ENCODE peak calls at places on chromosomes 3 and 15, in four cellular contexts. P, H, G and D are unnamed samples.

GRCh38 chr3:38245930-38246329 is 19.7 kb upstream of the SLC22A13 start:
- DNase-seq in P (no peak), G (no peak), H (no peak), D (no peak)

GRCh38 chr3:89803711-89804110 is 696.3 kb downstream of the EPHA3 start:
- DNase-seq in H (no peak), G (no peak), P (no peak), D (no peak)

GRCh38 chr3:177294221-177294620 is 96.9 kb upstream of the TBL1XR1 start:
- DNase-seq in H (no peak), P (no peak), G (peak), D (no peak)

GRCh38 chr3:152084441-152084840 is 184.3 kb upstream of the MBNL1 start:
- DNase-seq in H (no peak), P (no peak), G (no peak), D (no peak)

GRCh38 chr3:4525555-4526238 is 32.5 kb downstream of the ITPR1 start:
- DNase-seq in H (no peak), P (no peak), G (no peak), D (no peak)

GRCh38 chr3:156605686-156606605 is 51.0 kb upstream of the SSR3 start:
- DNase-seq in P (no peak), G (peak), H (no peak), D (no peak)

GRCh38 chr15:90004671-90005070 is 3.5 kb downstream of the ZNF710 start:
- DNase-seq in P (no peak), H (no peak), G (no peak), D (no peak)

GRCh38 chr15:53910236-53910849 is 67.9 kb upstream of the UNC13C start:
- DNase-seq in G (no peak), P (no peak), H (peak), D (no peak)

GRCh38 chr3:108219336-108219735 is 2.9 kb downstream of the IFT57 start:
- DNase-seq in G (no peak), H (no peak), P (peak), D (no peak)

GRCh38 chr3:151434151-151434890 is 26.5 kb downstream of the IGSF10 start:
- DNase-seq in P (no peak), G (no peak), H (no peak), D (no peak)

GRCh38 chr3:170753421-170754344 is 116.3 kb downstream of the RPL22L1 start:
- DNase-seq in G (no peak), H (no peak), P (no peak), D (no peak)

GRCh38 chr3:58596828-58597518 is 19.8 kb upstream of the FAM107A start:
- DNase-seq in H (no peak), P (no peak), G (no peak), D (no peak)

GRCh38 chr3:174295336-174295735 is 563.8 kb upstream of the NAALADL2 start:
- DNase-seq in H (no peak), P (no peak), G (no peak), D (no peak)

GRCh38 chr15:25568751-25569150 is 129.9 kb upstream of the UBE3A start:
- DNase-seq in P (no peak), H (no peak), G (peak), D (no peak)

GRCh38 chr3:38283810-38284775 is 2.0 kb downstream of the SLC22A14 start:
- DNase-seq in H (no peak), G (no peak), P (no peak), D (no peak)

GRCh38 chr3:22996926-22997600 is 206.1 kb upstream of the UBE2E2 start:
- DNase-seq in G (no peak), H (no peak), P (no peak), D (no peak)

GRCh38 chr3:182671942-182672341 is 121.4 kb upstream of the ATP11B start:
- DNase-seq in P (no peak), H (no peak), G (no peak), D (no peak)

GRCh38 chr15:66865622-66866611 is 163.9 kb downstream of the SMAD6 start:
- DNase-seq in G (peak), P (peak), H (no peak), D (peak)

GRCh38 chr3:99651561-99651960 is 13.2 kb downstream of the COL8A1 start:
- DNase-seq in P (no peak), G (no peak), H (no peak), D (no peak)

GRCh38 chr3:9342696-9343095 is 20.2 kb upstream of the THUMPD3 start:
- DNase-seq in G (no peak), P (no peak), H (peak), D (no peak)

GRCh38 chr15:91289324-91289723 is 189.3 kb downstream of the SV2B start:
- DNase-seq in P (peak), G (no peak), H (no peak), D (no peak)

GRCh38 chr15:27670481-27670880 is 428.6 kb downstream of the OCA2 start:
- DNase-seq in P (no peak), H (no peak), G (no peak), D (no peak)

GRCh38 chr15:60017538-60018199 is 13.6 kb downstream of the FOXB1 start:
- DNase-seq in G (no peak), P (no peak), H (no peak), D (no peak)

GRCh38 chr15:77305953-77306352 is 114.0 kb downstream of the PEAK1 start:
- DNase-seq in H (no peak), G (no peak), P (no peak), D (no peak)

GRCh38 chr3:70064194-70064787 is 64.8 kb downstream of the SAMMSON start:
- DNase-seq in G (no peak), H (peak), P (peak), D (no peak)

GRCh38 chr3:195548046-195548445 is 4.9 kb upstream of the PPP1R2 start:
- DNase-seq in G (no peak), H (no peak), P (no peak), D (no peak)

GRCh38 chr15:67511606-67512005 is 9.3 kb upstream of the C15orf61 start:
- DNase-seq in P (peak), G (no peak), H (no peak), D (no peak)

GRCh38 chr3:101809178-101810022 is 30.4 kb downstream of the NXPE3 start:
- DNase-seq in H (peak), G (no peak), P (peak), D (no peak)

GRCh38 chr3:42209917-42210316 is 56.1 kb downstream of the CCK start:
- DNase-seq in P (no peak), H (no peak), G (no peak), D (no peak)

DNA sequence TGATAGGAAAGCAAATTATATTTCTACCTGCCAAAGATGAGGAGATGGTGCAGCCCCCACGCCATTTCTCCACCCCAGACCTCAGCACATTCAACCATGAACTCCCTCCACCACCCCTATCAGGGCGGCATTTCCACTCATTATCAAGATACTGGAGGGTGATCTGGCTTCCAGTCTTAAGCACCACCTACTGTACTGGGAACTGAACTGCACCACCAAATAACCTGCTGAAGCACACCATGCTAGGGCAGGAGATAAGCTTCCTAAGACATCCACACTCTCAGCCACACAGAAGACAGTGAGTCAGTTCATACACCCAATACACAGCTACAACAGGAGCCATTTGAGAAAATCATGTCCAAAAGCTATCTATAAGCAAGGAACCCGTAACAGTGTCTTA is 98.8 kb downstream of the FGF7 start:
- DNase-seq in H (no peak), G (no peak), P (no peak), D (no peak)
- TF ChIP-seq CTCF in H (no peak), G (peak), P (peak), D (no peak)

GRCh38 chr3:53944019-53944418 is 52.4 kb upstream of the SELENOK start:
- DNase-seq in G (no peak), H (no peak), P (no peak), D (no peak)

GRCh38 chr3:53940651-53941050 is 49.0 kb upstream of the SELENOK start:
- DNase-seq in P (no peak), H (no peak), G (no peak), D (no peak)

GRCh38 chr3:53939081-53939582 is 47.5 kb upstream of the SELENOK start:
- DNase-seq in H (no peak), P (no peak), G (no peak), D (no peak)

GRCh38 chr3:53941174-53941573 is 49.5 kb upstream of the SELENOK start:
- DNase-seq in G (no peak), P (no peak), H (no peak), D (no peak)

DNA sequence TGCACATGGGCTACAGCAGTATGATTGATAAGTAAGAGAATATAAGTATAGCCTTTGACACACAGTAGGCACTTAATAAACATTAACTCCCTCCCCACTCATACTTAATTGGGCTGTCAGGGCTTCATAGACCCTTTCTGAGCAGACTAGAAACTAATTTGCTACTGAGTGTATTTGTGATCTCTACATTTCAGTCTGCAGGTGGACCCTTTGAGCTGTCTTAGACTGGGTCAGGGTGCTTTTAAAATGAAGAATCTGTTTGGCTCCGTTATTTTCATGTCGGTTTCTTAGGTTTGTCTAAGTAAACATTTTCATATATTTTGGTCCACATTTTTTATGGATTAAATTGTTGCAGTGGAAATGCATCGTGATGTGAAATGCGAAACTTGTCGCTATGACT is 50.3 kb upstream of the SELENOK start:
- DNase-seq in H (no peak), G (no peak), P (no peak), D (no peak)
- TF ChIP-seq CTCF in H (peak), G (peak), P (no peak), D (no peak)

GRCh38 chr15:52527196-52527897 is 1.3 kb downstream of the MYO5A start:
- DNase-seq in P (no peak), G (no peak), H (no peak), D (no peak)

GRCh38 chr15:52527898-52528464 is 699 bp downstream of the MYO5A start:
- DNase-seq in H (peak), G (no peak), P (peak), D (no peak)

GRCh38 chr15:52529940-52530339 is 1.3 kb upstream of the MYO5A start:
- DNase-seq in G (no peak), H (no peak), P (no peak), D (no peak)

GRCh38 chr15:52529289-52529929 is 729 bp upstream of the MYO5A start:
- DNase-seq in P (peak), H (peak), G (no peak), D (no peak)

DNA sequence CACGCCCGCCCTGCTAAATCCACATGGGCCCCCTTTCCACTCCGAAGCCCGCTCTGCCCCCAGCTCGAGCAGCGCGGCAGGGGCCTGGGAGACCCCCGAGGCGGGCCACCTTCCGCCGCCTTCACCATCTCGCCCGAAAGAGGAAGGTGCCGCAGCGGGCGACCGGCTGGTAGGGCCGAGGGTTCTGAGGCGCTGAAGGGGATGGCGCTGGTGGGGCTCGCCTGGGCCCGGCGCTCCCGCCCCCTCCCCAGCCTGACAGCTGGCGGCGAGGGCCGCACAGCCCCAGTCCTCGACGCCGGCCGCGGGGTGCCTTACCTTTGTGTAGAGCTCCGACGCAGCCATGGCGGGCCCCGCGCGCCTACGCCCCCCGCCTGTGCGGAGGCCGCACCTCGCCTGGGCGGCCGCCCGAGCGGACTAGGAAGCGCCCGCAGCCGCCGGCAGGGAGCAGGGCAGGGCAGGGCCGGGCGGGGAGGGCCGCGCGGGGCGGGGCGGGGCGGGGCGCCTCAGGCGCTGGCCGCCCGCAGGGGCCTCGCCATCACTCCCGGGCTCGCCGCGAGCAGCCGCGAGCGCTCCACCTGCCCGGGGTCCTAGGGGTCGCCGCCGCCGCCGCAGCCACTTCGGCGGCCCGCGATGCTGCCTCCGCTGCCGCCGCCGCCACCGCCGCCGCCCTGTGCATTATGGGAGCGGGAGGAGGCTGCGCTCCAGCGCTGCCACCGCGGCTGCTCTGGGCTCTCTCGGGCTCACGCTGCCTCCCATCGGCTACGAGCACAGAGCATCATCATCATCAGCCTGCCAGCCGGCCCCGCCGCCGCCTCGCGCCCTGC is at the start of gene MYO5A:
- DNase-seq in H (peak), G (peak), P (peak), D (peak)
- TF ChIP-seq CTCF in H (no peak), G (peak), P (peak), D (no peak)

GRCh38 chr3:63908081-63908736 is 4.0 kb downstream of the SCAANT1 start:
- DNase-seq in H (no peak), P (no peak), G (no peak), D (no peak)
- TF ChIP-seq CTCF in H (peak), P (no peak), G (peak), D (no peak)

DNA sequence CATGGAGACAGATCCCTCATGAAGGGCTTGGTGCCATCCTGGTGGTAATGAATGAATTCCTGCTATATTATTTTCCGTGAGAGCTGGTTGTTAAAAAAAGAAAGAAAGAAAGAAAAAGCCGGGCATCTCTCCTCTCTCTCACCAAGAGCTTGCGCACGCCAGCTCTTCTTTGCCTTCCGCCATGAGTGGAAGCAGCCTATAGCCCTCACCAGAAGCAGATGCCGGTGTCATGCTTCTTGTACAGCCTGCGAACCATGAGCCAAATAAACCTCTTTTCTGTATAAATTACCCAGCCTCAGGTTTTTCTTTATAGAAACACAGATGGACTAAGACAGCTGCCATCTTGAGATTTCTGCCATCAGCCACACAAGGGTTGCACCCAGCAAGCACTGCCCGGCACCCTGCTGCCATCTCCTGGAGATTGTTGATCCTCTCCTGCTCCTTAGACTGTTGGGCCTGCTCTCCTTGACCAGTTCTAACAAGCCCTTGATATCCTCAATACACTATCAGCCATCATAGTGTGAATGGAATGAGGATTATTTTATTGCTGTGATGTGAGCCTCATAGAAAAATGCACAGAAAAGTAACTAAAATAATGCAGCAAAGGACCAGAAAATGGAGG is 3.5 kb upstream of the AHSG start:
- DNase-seq in G (no peak), P (peak), H (no peak), D (no peak)
- TF ChIP-seq CTCF in G (peak), P (peak), H (no peak), D (no peak)

GRCh38 chr15:51622269-51623180 is at the start of gene DMXL2:
- DNase-seq in P (peak), G (peak), H (peak), D (peak)
- TF ChIP-seq CTCF in P (no peak), G (no peak), H (no peak), D (no peak)

GRCh38 chr3:20406621-20407020 is 220.6 kb upstream of the SGO1 start:
- DNase-seq in P (no peak), H (no peak), G (no peak), D (no peak)
- TF ChIP-seq CTCF in P (no peak), H (no peak), G (no peak), D (no peak)

GRCh38 chr3:21170964-21171363 is 580.0 kb downstream of the ZNF385D start:
- DNase-seq in G (no peak), H (no peak), P (peak), D (no peak)
- TF ChIP-seq CTCF in G (peak), H (no peak), P (peak), D (no peak)

DNA sequence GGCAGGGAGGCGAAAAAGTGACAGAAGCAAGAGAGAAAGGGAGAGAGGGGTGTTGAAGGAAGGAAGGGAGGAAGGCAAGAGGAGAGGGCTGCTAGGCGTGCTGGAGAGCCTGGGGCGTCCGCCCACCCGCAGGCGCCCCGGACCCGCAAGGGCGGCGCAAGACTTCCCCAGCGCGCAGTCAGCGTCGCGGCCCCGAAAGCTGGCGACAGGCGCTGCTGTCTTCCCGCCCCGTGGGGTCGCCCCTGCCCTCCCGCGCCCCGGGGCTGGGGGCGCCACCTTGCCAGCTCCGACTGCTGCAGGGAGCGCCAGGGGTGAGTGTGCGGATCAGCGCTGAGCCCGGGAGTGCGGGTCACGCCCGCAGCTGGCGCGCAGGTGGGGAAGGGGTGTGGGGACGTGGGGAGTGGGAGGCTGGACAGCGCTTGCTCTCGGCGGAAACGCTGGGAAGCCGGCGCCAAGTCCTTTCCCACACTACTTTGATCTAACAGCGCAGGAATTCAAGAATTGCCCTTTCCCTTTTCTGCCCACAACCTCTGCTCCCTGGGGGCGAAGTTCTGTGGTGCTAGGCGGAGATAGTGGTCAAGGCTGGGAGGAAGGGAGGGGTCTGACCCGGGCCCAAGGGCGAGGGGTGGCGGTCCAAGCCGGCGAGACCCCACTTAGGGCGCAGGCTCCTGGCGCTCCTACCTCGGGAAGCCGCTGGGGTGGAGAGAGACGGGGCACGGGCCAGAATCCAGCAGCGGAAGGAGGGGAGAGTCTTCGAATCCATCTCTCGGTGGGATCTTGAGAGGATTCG is 266.1 kb downstream of the CGGBP1 start:
- DNase-seq in P (no peak), G (no peak), H (no peak), D (peak)
- TF ChIP-seq CTCF in P (no peak), G (no peak), H (no peak), D (no peak)